ENCODE peak calls at places on chromosomes 11 and 22, in four cellular contexts. D is coronary artery, G is NCI-H774, X is fibroblast of lung. S is an unnamed sample.

GRCh38 chr11:68954970-68955958 is 25.5 kb downstream of the MRGPRD start:
- DNase-seq in D (no peak), G (peak), X (peak), S (no peak)

GRCh38 chr11:117146521-117146920 is 2.4 kb downstream of the PAFAH1B2 start:
- DNase-seq in D (no peak), G (no peak), X (peak), S (no peak)

GRCh38 chr22:48824673-48825651 is 1002.7 kb downstream of the BRD1 start:
- DNase-seq in D (no peak), G (no peak), X (peak), S (no peak)

GRCh38 chr11:58726594-58727414 is 4.9 kb downstream of the GLYAT start:
- DNase-seq in D (no peak), G (no peak), X (no peak), S (no peak)

GRCh38 chr22:36144886-36145541 is 15.5 kb downstream of the APOL3 start:
- DNase-seq in D (no peak), G (peak), X (peak), S (no peak)

GRCh38 chr11:37881741-37882140 is 1283.7 kb upstream of the RAG2 start:
- DNase-seq in D (no peak), G (no peak), X (no peak), S (no peak)

GRCh38 chr22:40203568-40203967 is 25.8 kb downstream of the TNRC6B start:
- DNase-seq in D (no peak), G (no peak), X (no peak), S (no peak)

GRCh38 chr11:126362879-126363655 is 7.6 kb downstream of the ST3GAL4 start:
- DNase-seq in D (no peak), G (no peak), X (no peak), S (no peak)

GRCh38 chr22:36258750-36259619 is 6.1 kb downstream of the APOL1 start:
- DNase-seq in D (no peak), G (no peak), X (peak), S (no peak)

GRCh38 chr22:24091551-24092420 is 80.7 kb downstream of the CABIN1 start:
- DNase-seq in D (peak), G (no peak), X (no peak), S (no peak)

GRCh38 chr11:31655483-31655882 is 145.9 kb downstream of the ELP4 start:
- DNase-seq in D (no peak), G (no peak), X (peak), S (no peak)

GRCh38 chr11:54832676-54833075 is 126.0 kb downstream of the OR4A5 start:
- DNase-seq in D (no peak), G (no peak), X (no peak), S (no peak)

GRCh38 chr11:117876341-117877119 is at the start of gene FXYD6:
- DNase-seq in D (peak), G (peak), X (peak), S (no peak)

GRCh38 chr22:30856699-30857098 is 111.9 kb downstream of the MORC2 start:
- DNase-seq in D (no peak), G (no peak), X (no peak), S (no peak)

GRCh38 chr11:131767421-131767820 is 397.0 kb downstream of the NTM start:
- DNase-seq in D (no peak), G (no peak), X (peak), S (no peak)

GRCh38 chr22:40400173-40400572 is 29.8 kb downstream of the SGSM3 start:
- DNase-seq in D (no peak), G (no peak), X (no peak), S (no peak)